ENCODE peak calls at places on chromosomes 6 and 20, in eight cellular contexts. J is osteocyte; V is cardiac muscle cell; X is AG04450; T is bronchial epithelial cell; L is effector memory CD8-positive, alpha-beta T cell; A is KBM-7; Y is aorta. N is an unnamed sample.

GRCh38 chr6:21396313-21396712 is 197.2 kb upstream of the SOX4 start:
- DNase-seq in J (no peak), V (peak; percentile 69), X (no peak), T (peak; percentile 82), L (no peak), A (no peak), Y (no peak), N (peak; percentile 41)

GRCh38 chr6:154230910-154231595 is 125.5 kb downstream of the IPCEF1 start:
- DNase-seq in J (no peak), V (no peak), X (no peak), T (no peak), L (no peak), A (no peak), Y (no peak), N (no peak)

GRCh38 chr20:29299811-29300578 is 1957.5 kb upstream of the DEFB115 start:
- DNase-seq in J (no peak), V (no peak), X (no peak), T (no peak), L (no peak), A (no peak), Y (no peak), N (no peak)

GRCh38 chr6:17057322-17057721 is 44.5 kb upstream of the STMND1 start:
- DNase-seq in J (no peak), V (peak; percentile 21), X (no peak), T (peak; percentile 89), L (no peak), A (no peak), Y (no peak), N (no peak)

GRCh38 chr6:73134588-73134987 is 90.7 kb downstream of the KHDC1L start:
- DNase-seq in J (no peak), V (peak; percentile 19), X (no peak), T (peak; percentile 7), L (peak; percentile 3), A (no peak), Y (peak; percentile 73), N (no peak)

GRCh38 chr20:33585413-33585812 is 76.7 kb upstream of the C20orf144 start:
- DNase-seq in J (no peak), V (no peak), X (no peak), T (no peak), L (no peak), A (no peak), Y (no peak), N (no peak)

GRCh38 chr6:41976794-41977484 is 35.3 kb upstream of the CCND3 start:
- DNase-seq in J (no peak), V (peak; percentile 67), X (peak; percentile 44), T (peak; percentile 64), L (no peak), A (no peak), Y (no peak), N (no peak)

GRCh38 chr6:137927777-137928218 is 60.7 kb downstream of the TNFAIP3 start:
- DNase-seq in J (no peak), V (peak; percentile 35), X (no peak), T (no peak), L (peak; percentile 76), A (peak; percentile 88), Y (peak; percentile 63), N (no peak)

GRCh38 chr6:15400572-15401004 is 154.7 kb downstream of the JARID2 start:
- DNase-seq in J (peak; percentile 80), V (peak; percentile 62), X (no peak), T (no peak), L (no peak), A (peak; percentile 75), Y (peak; percentile 79), N (no peak)

GRCh38 chr6:39003072-39003471 is 45.5 kb upstream of the GLP1R start:
- DNase-seq in J (no peak), V (peak; percentile 2), X (no peak), T (peak; percentile 7), L (no peak), A (peak; percentile 26), Y (no peak), N (no peak)

GRCh38 chr6:80163754-80164187 is 57.3 kb downstream of the BCKDHB start:
- DNase-seq in J (no peak), V (peak; percentile 60), X (peak; percentile 36), T (peak; percentile 90), L (no peak), A (peak; percentile 33), Y (no peak), N (peak; percentile 52)

GRCh38 chr20:20549267-20549612 is 163.2 kb downstream of the RALGAPA2 start:
- DNase-seq in J (no peak), V (peak; percentile 2), X (no peak), T (peak; percentile 80), L (no peak), A (no peak), Y (no peak), N (peak; percentile 51)

GRCh38 chr6:143419526-143419925 is 31.0 kb downstream of the ADAT2 start:
- DNase-seq in J (no peak), V (no peak), X (no peak), T (no peak), L (no peak), A (no peak), Y (no peak), N (no peak)

GRCh38 chr20:24770628-24771556 is 178.2 kb upstream of the CST7 start:
- DNase-seq in J (peak; percentile 63), V (no peak), X (no peak), T (no peak), L (no peak), A (no peak), Y (no peak), N (no peak)

GRCh38 chr20:32941155-32941885 is 62.9 kb downstream of the SUN5 start:
- DNase-seq in J (no peak), V (peak; percentile 2), X (no peak), T (no peak), L (no peak), A (peak; percentile 56), Y (no peak), N (no peak)

GRCh38 chr20:19453369-19453768 is 240.9 kb downstream of the SLC24A3 start:
- DNase-seq in J (no peak), V (no peak), X (no peak), T (no peak), L (no peak), A (no peak), Y (no peak), N (no peak)

GRCh38 chr6:166625356-166625755 is 1.7 kb downstream of the RPS6KA2 start:
- DNase-seq in J (peak; percentile 27), V (peak; percentile 87), X (no peak), T (no peak), L (no peak), A (no peak), Y (no peak), N (no peak)